ENCODE peak calls at places on chromosomes 11 and 22, in eight cellular contexts. O, L, K, G, D, F, M and V are unnamed samples.

GRCh38 chr11:70085815-70086769 is 8.0 kb downstream of the ANO1 start:
- DNase-seq in M (no peak), F (no peak), L (no peak), K (no peak), G (no peak), O (no peak), D (no peak), V (no peak)

GRCh38 chr11:134461621-134462020 is 49.6 kb upstream of the B3GAT1 start:
- DNase-seq in O (no peak), D (no peak), M (no peak), G (no peak), F (no peak), K (no peak), L (no peak), V (no peak)

GRCh38 chr11:78045851-78046485 is 17.7 kb upstream of the THRSP start:
- DNase-seq in G (peak), D (peak), F (peak), L (peak), O (peak), K (peak), M (peak), V (peak)

GRCh38 chr11:1240771-1241170 is 17.9 kb downstream of the MUC5B start:
- DNase-seq in F (no peak), G (no peak), O (no peak), L (no peak), M (no peak), D (no peak), K (no peak), V (no peak)

GRCh38 chr11:134407923-134408322 is 4.1 kb downstream of the B3GAT1 start:
- DNase-seq in K (no peak), F (no peak), O (no peak), M (no peak), G (no peak), D (no peak), L (no peak), V (no peak)

GRCh38 chr11:122187373-122188165 is 71.6 kb upstream of the BLID start:
- DNase-seq in K (no peak), L (no peak), G (no peak), D (no peak), O (no peak), F (no peak), M (no peak), V (no peak)

GRCh38 chr22:46067159-46068111 is 82.9 kb upstream of the PPARA start:
- DNase-seq in G (peak), K (peak), D (no peak), F (no peak), L (no peak), O (no peak), M (no peak), V (peak)

GRCh38 chr11:46149826-46150225 is 28.6 kb upstream of the PHF21A start:
- DNase-seq in G (no peak), K (no peak), F (no peak), D (no peak), O (no peak), L (no peak), M (no peak), V (no peak)

GRCh38 chr11:62611705-62612365 is 740 bp downstream of the EML3 start:
- DNase-seq in O (no peak), L (no peak), G (peak), D (peak), F (peak), K (peak), M (no peak), V (peak)

GRCh38 chr11:102534261-102534872 is 3.8 kb upstream of the MMP7 start:
- DNase-seq in M (peak), L (no peak), O (no peak), K (no peak), G (no peak), F (no peak), D (no peak), V (no peak)
- TF ChIP-seq CTCF in M (peak), L (no peak), O (peak), K (peak), G (no peak), F (no peak), D (peak), V (no peak)

GRCh38 chr11:2931416-2931746 is 2.2 kb upstream of the PHLDA2 start:
- DNase-seq in G (no peak), K (no peak), F (no peak), L (no peak), M (no peak), O (no peak), D (no peak), V (no peak)

GRCh38 chr11:2928605-2929510 is at the start of gene PHLDA2:
- DNase-seq in F (peak), L (no peak), K (peak), O (no peak), D (peak), G (peak), M (no peak), V (peak)

GRCh38 chr11:2929511-2929879 is 275 bp upstream of the PHLDA2 start:
- DNase-seq in M (no peak), K (peak), O (peak), D (peak), L (no peak), F (peak), G (peak), V (peak)

GRCh38 chr11:2930705-2931415 is 1.6 kb upstream of the PHLDA2 start:
- DNase-seq in K (no peak), M (peak), D (peak), F (peak), G (peak), L (no peak), O (no peak), V (peak)

GRCh38 chr11:2929880-2930704 is 872 bp upstream of the PHLDA2 start:
- DNase-seq in K (peak), D (peak), F (peak), O (no peak), M (peak), G (peak), L (no peak), V (peak)
- TF ChIP-seq CTCF in K (peak), D (peak), F (no peak), O (no peak), M (no peak), G (no peak), L (no peak), V (no peak)

DNA sequence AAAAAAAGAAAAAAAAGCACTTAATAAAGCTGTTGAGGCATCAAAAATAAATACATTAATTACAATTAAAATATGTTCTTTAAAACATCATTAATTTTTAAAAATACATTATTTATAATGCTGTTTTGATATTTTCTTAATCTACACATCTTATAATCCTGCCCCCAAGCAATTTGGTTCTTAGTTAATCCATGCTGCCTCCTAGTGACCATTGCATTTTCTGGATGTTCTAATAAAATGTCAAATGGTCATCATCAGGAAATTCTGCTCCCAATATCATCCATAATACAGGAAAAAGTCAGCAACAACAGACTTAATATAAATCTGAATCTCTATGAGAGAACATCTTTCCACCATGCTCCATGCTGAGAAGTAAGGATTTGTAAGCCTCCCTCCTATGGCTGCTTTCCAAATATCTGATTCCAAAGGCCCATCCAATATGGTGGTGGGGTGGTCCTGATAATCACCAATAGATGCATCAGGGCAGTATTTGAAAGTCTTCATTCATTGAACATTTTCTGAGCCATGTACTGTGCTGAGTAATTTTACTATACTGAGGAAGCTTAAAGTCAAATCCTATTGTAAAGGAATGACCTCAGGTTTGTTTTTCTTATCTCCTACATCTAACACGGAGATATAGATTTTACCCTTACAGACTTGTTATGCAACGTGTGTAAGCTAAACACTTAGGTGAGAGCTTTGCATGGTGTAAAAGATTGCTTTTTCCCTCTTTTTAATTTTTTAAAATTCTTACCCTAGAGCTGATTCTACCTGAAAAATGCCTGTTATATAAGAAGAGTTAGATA is 124.7 kb upstream of the BMAL1 start:
- DNase-seq in D (no peak), F (peak), G (no peak), M (peak), K (peak), L (no peak), O (no peak), V (no peak)
- TF ChIP-seq CTCF in D (peak), F (no peak), G (no peak), M (peak), K (peak), L (no peak), O (peak), V (no peak)

GRCh38 chr11:47387944-47388696 is 9.8 kb upstream of the SPI1 start:
- DNase-seq in F (no peak), L (peak), G (no peak), O (no peak), K (no peak), D (no peak), M (no peak), V (no peak)
- TF ChIP-seq CTCF in F (no peak), L (no peak), G (no peak), O (no peak), K (no peak), D (no peak), M (no peak), V (no peak)

GRCh38 chr22:26617251-26618199 is at the start of gene CRYBB1:
- DNase-seq in K (peak), F (no peak), L (no peak), G (no peak), M (no peak), D (peak), O (no peak), V (no peak)
- TF ChIP-seq CTCF in K (no peak), F (no peak), L (no peak), G (no peak), M (no peak), D (no peak), O (no peak), V (no peak)

GRCh38 chr22:43783777-43784176 is 28.3 kb downstream of the EFCAB6 start:
- DNase-seq in F (no peak), M (peak), G (no peak), O (no peak), D (no peak), L (no peak), K (no peak), V (no peak)
- TF ChIP-seq CTCF in F (no peak), M (no peak), G (no peak), O (no peak), D (no peak), L (no peak), K (peak), V (no peak)